ENCODE peak calls at places on chromosomes 1 and 21, in four cellular contexts. G, Y, K and J are unnamed samples.

GRCh38 chr1:110714419-110715107 is 39.8 kb upstream of the KCNA3 start:
- DNase-seq in Y (no peak), G (no peak), K (no peak), J (no peak)

GRCh38 chr1:116878804-116879477 is 30.8 kb upstream of the PTGFRN start:
- DNase-seq in Y (no peak), G (no peak), K (no peak), J (peak; percentile 59)

GRCh38 chr1:232990729-232991128 is 40.3 kb downstream of the NTPCR start:
- DNase-seq in G (no peak), Y (no peak), K (no peak), J (no peak)

GRCh38 chr1:231937013-231937754 is 310.6 kb downstream of the DISC1 start:
- DNase-seq in Y (no peak), K (no peak), G (no peak), J (no peak)

GRCh38 chr1:210241121-210241520 is 8.5 kb downstream of the SERTAD4 start:
- DNase-seq in K (no peak), Y (no peak), G (no peak), J (no peak)

GRCh38 chr1:198848206-198848605 is 209.4 kb downstream of the PTPRC start:
- DNase-seq in K (no peak), G (no peak), Y (no peak), J (no peak)

GRCh38 chr1:6118415-6118814 is 61.7 kb downstream of the CHD5 start:
- DNase-seq in G (no peak), K (no peak), Y (no peak), J (no peak)

GRCh38 chr21:44865561-44866280 is 7.8 kb downstream of the PTTG1IP start:
- DNase-seq in G (peak; percentile 65), Y (no peak), K (no peak), J (no peak)

GRCh38 chr1:116708255-116708900 is 40.8 kb upstream of the IGSF3 start:
- DNase-seq in G (no peak), K (no peak), Y (no peak), J (no peak)

GRCh38 chr1:151131832-151132675 is 14.4 kb downstream of the SEMA6C start:
- DNase-seq in G (peak; percentile 34), K (no peak), Y (no peak), J (no peak)

GRCh38 chr1:2558030-2558400 is 1.8 kb downstream of the TNFRSF14 start:
- DNase-seq in G (no peak), Y (no peak), K (no peak), J (no peak)

GRCh38 chr21:38984982-38985422 is 179.3 kb downstream of the ETS2 start:
- DNase-seq in Y (no peak), K (peak; percentile 77), G (no peak), J (peak; percentile 19)

GRCh38 chr1:21544095-21544494 is 34.9 kb downstream of the ALPL start:
- DNase-seq in Y (no peak), K (no peak), G (no peak), J (no peak)

GRCh38 chr21:41283211-41283818 is 33.3 kb upstream of the FAM3B start:
- DNase-seq in K (peak; percentile 3), G (peak; percentile 49), Y (no peak), J (peak; percentile 2)

GRCh38 chr21:45601551-45601950 is 42.0 kb upstream of the PCBP3 start:
- DNase-seq in G (no peak), K (no peak), Y (no peak), J (no peak)

GRCh38 chr1:117754061-117754969 is 148.5 kb downstream of the TENT5C start:
- DNase-seq in K (peak; percentile 45), Y (no peak), G (peak; percentile 72), J (no peak)

GRCh38 chr1:43276673-43277072 is 6.9 kb downstream of the TMEM125 start:
- DNase-seq in Y (no peak), K (no peak), G (peak; percentile 69), J (no peak)